ENCODE peak calls at places on chromosomes 4 and X, in six cellular contexts. G is endothelial cell of umbilical vein, C is breast epithelium, O is right lobe of liver, M is sigmoid colon, T is Peyer's patch. L is an unnamed sample. For H3K4me1, the result is how much of the 10 kb centered on the place peaks cover.

GRCh38 chr4:41859106-41859505 is 76.1 kb upstream of the TMEM33 start:
- DNase-seq in G (no peak), C (no peak), O (no peak), M (no peak), T (no peak), L (no peak)

GRCh38 chr4:120158860-120159259 is 92.2 kb upstream of the MAD2L1 start:
- DNase-seq in G (no peak), C (no peak), O (no peak), M (no peak), T (no peak), L (no peak)

GRCh38 chr4:48237996-48238645 is 31.5 kb downstream of the TEC start:
- DNase-seq in G (peak), C (no peak), O (no peak), M (no peak), T (no peak), L (no peak)

GRCh38 chr4:144204431-144204830 is 63.9 kb upstream of the GYPA start:
- DNase-seq in G (no peak), C (no peak), O (no peak), M (no peak), T (no peak), L (no peak)

GRCh38 chrX:135536883-135537282 is 16.4 kb downstream of the INTS6L start:
- DNase-seq in G (no peak), C (no peak), O (no peak), M (no peak), T (no peak), L (no peak)

GRCh38 chr4:82123934-82124333 is 249.9 kb downstream of the HNRNPD start:
- DNase-seq in G (no peak), C (no peak), O (no peak), M (no peak), T (no peak), L (no peak)

GRCh38 chr4:35725131-35725530 is 519.2 kb downstream of the ARAP2 start:
- DNase-seq in G (no peak), C (no peak), O (no peak), M (no peak), T (no peak), L (no peak)

GRCh38 chr4:36244257-36245084 is at the start of gene ARAP2:
- DNase-seq in G (no peak), C (peak), O (peak), M (peak), T (peak), L (peak)

GRCh38 chr4:2943364-2944090 is 19.7 kb downstream of the NOP14 start:
- DNase-seq in G (no peak), C (no peak), O (peak), M (no peak), T (no peak), L (no peak)

GRCh38 chr4:105808459-105809041 is 86.7 kb upstream of the NPNT start:
- DNase-seq in G (no peak), C (no peak), O (no peak), M (no peak), T (no peak), L (no peak)

GRCh38 chr4:76801621-76802545 is 96.1 kb downstream of the SOWAHB start:
- DNase-seq in G (no peak), C (no peak), O (peak), M (no peak), T (no peak), L (no peak)

GRCh38 chrX:42195506-42195905 is 272.2 kb upstream of the CASK start:
- DNase-seq in G (no peak), C (no peak), O (no peak), M (no peak), T (no peak), L (no peak)

GRCh38 chr4:11497212-11497806 is 68.6 kb upstream of the HS3ST1 start:
- DNase-seq in G (no peak), C (no peak), O (no peak), M (no peak), T (no peak), L (no peak)

GRCh38 chr4:57182132-57182874 is 72.1 kb upstream of the IGFBP7 start:
- DNase-seq in G (peak), C (no peak), O (no peak), M (no peak), T (no peak), L (no peak)

GRCh38 chrX:84737471-84737871 is 235.2 kb upstream of the HDX start:
- DNase-seq in G (no peak), C (no peak), O (no peak), M (no peak), T (no peak), L (no peak)

GRCh38 chrX:38342853-38343778 is 9.3 kb upstream of the OTC start:
- DNase-seq in G (no peak), C (no peak), O (no peak), M (no peak), T (no peak), L (no peak)

GRCh38 chrX:39960219-39960618 is 137.5 kb downstream of the BCOR start:
- DNase-seq in G (no peak), C (no peak), O (peak), M (no peak), T (no peak), L (peak)

GRCh38 chr4:10107111-10108091 is 9.2 kb downstream of the WDR1 start:
- DNase-seq in G (no peak), C (no peak), O (no peak), M (peak), T (no peak), L (no peak)

GRCh38 chr4:80184053-80184790 is 13.1 kb upstream of the PRDM8 start:
- DNase-seq in G (peak), C (peak), O (peak), M (peak), T (peak), L (peak)

GRCh38 chr4:41359069-41359769 is 102.5 kb downstream of the UCHL1 start:
- DNase-seq in G (no peak), C (no peak), O (peak), M (no peak), T (no peak), L (no peak)

GRCh38 chrX:20740443-20740842 is 473.7 kb upstream of the RPS6KA3 start:
- DNase-seq in G (no peak), C (no peak), O (no peak), M (no peak), T (no peak), L (no peak)

GRCh38 chrX:153439977-153440376 is 5.9 kb downstream of the TREX2 start:
- DNase-seq in G (no peak), C (no peak), O (no peak), M (no peak), T (no peak), L (no peak)

GRCh38 chr4:35125995-35126712 is 1118.2 kb downstream of the ARAP2 start:
- DNase-seq in G (no peak), C (no peak), O (peak), M (no peak), T (no peak), L (no peak)

GRCh38 chr4:93384897-93385296 is 443.7 kb upstream of the ATOH1 start:
- DNase-seq in G (peak), C (no peak), O (no peak), M (no peak), T (no peak), L (no peak)

GRCh38 chrX:24242649-24243556 is 71.0 kb downstream of the SUPT20HL2 start:
- DNase-seq in G (no peak), C (peak), O (peak), M (peak), T (no peak), L (peak)

GRCh38 chr4:183447646-183448045 is 3.2 kb downstream of the CDKN2AIP start:
- DNase-seq in G (no peak), C (no peak), O (no peak), M (no peak), T (no peak), L (no peak)

GRCh38 chr4:186039697-186040096 is 29.3 kb upstream of the TLR3 start:
- DNase-seq in G (no peak), C (no peak), O (no peak), M (peak), T (no peak), L (no peak)

GRCh38 chr4:157012781-157013180 is 41.2 kb upstream of the PDGFC start:
- DNase-seq in G (no peak), C (no peak), O (no peak), M (no peak), T (no peak), L (no peak)

GRCh38 chr4:4671774-4672349 is 130.0 kb upstream of the STX18 start:
- DNase-seq in G (no peak), C (no peak), O (no peak), M (no peak), T (no peak), L (no peak)

GRCh38 chr4:60201052-60201673 is 999.0 kb upstream of the ADGRL3 start:
- DNase-seq in G (peak), C (no peak), O (peak), M (no peak), T (peak), L (peak)

GRCh38 chr4:30370105-30370504 is 350.1 kb upstream of the PCDH7 start:
- DNase-seq in G (no peak), C (no peak), O (no peak), M (no peak), T (no peak), L (no peak)

GRCh38 chr4:187865914-187866313 is 129.7 kb upstream of the ZFP42 start:
- DNase-seq in G (no peak), C (no peak), O (no peak), M (no peak), T (no peak), L (no peak)

GRCh38 chr4:71487324-71487677 is 148.5 kb downstream of the SLC4A4 start:
- DNase-seq in G (no peak), C (no peak), O (no peak), M (no peak), T (no peak), L (no peak)

GRCh38 chrX:71941771-71942170 is 31.1 kb downstream of the NHSL2 start:
- DNase-seq in G (no peak), C (no peak), O (no peak), M (peak), T (no peak), L (no peak)

GRCh38 chr4:183111452-183111885 is 12.4 kb downstream of the WWC2 start:
- DNase-seq in G (no peak), C (no peak), O (no peak), M (no peak), T (no peak), L (no peak)

GRCh38 chr4:176425035-176425434 is 105.3 kb downstream of the SPCS3 start:
- DNase-seq in G (no peak), C (no peak), O (no peak), M (no peak), T (no peak), L (no peak)

DNA sequence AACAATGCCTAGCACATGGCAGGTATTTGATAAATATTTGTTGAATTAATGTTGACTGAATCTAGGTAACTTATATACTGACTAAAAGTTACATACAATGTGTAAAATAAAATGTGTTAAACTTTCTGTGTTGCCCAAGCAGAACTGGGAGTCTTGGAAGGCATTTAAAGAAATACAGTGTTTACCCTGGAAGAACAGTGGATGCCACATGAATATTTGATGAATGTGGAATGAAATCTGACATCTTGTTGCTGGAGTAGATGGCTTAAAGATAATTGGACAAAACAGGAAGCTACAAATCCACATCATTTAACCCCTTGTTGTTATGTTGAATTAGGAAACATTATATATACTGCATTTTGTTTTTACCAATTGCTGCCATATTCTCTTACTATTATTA is 39.9 kb upstream of the SCOC start:
- DNase-seq in G (no peak), C (no peak), O (no peak), M (no peak), T (no peak), L (no peak)
- TF ChIP-seq POLR2A in G (no peak), C (no peak), O (no peak), M (no peak), T (no peak), L (no peak)

GRCh38 chr4:26201119-26201518 is 119.7 kb upstream of the RBPJ start:
- DNase-seq in G (no peak), C (no peak), O (no peak), M (no peak), T (no peak), L (no peak)
- H3K4me1 ChIP-seq in G (under half), C (under half), O (under half), M (under half), T (under half), L (under half)

DNA sequence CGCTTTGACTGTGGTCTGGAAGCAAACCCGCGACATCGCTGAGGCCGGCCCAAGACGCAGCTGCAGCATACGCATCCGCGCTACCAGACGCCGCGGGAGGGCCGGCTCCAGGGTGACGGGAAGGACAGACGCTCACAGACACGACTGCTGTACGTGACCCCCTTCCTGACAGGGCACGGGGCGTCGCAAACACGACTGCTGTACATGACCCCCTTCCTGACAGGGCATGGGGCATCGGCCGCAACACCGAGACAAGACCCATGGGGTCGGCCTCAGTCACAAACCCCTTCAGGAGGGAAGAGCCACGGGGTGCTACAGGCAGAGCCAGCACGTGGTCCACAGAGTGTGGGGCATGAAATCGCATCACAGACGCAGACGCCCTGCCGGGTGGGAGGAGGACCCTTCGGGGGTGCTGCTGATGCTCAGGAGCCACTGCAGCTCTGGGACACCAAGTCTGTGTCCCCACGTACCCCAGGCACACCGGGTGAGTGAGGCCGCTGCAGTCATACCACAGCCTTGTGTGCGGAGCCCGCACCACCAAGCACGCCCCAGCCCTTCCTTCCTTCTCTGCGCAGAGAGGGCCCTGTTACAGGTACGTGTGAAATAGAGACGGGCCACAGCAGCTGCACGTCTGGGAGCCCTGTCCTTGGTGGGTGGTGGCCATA is 38.7 kb upstream of the CPLX1 start:
- DNase-seq in G (no peak), C (no peak), O (peak), M (no peak), T (no peak), L (no peak)
- TF ChIP-seq POLR2A in G (no peak), C (no peak), O (no peak), M (no peak), T (no peak), L (no peak)

GRCh38 chr4:119041951-119042560 is 93.6 kb upstream of the MYOZ2 start:
- DNase-seq in G (peak), C (no peak), O (no peak), M (peak), T (no peak), L (peak)
- H3K4me1 ChIP-seq in G (under half), C (under half), O (under half), M (half or more), T (under half), L (under half)

DNA sequence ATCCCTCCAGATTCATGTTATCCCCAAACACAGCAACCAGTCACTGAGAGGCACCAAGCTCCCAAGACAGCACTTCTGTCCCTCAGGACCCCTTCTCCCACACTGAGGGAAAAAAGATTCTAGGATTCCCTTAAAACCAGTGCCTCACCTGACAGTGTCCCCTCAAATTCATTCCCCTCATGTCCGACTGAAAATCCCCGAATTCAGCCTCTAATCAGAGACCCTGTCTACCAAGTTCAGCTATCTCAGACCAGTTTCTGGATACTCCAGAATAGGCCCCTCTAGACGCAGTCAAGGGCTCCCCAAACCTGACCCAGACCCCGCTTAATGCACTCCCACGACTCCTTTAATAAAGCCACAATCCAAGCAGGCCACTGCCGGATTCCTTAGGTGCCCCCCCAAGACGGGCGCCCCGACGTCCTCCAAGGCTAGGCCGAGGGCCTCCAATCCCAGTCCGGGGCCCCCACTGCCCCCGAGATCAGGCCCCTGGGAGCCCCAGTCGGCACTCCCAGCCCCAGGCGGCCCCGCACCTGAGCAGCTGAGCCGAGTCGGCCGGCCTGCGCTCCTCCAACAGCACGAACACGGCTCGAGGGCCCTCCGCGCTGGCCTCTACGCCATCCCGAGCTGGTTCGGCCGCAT is 457 bp downstream of the TFE3 start:
- DNase-seq in G (no peak), C (no peak), O (no peak), M (no peak), T (no peak), L (no peak)
- TF ChIP-seq POLR2A in G (no peak), C (no peak), O (no peak), M (no peak), T (no peak), L (no peak)

GRCh38 chr4:6778435-6778834 is 4.1 kb upstream of the KIAA0232 start:
- DNase-seq in G (no peak), C (no peak), O (no peak), M (no peak), T (no peak), L (no peak)
- H3K4me1 ChIP-seq in G (under half), C (under half), O (under half), M (under half), T (under half), L (under half)

GRCh38 chr4:94523033-94523590 is 71.4 kb downstream of the PDLIM5 start:
- DNase-seq in G (no peak), C (no peak), O (no peak), M (no peak), T (no peak), L (no peak)

GRCh38 chr4:94519019-94519418 is 67.3 kb downstream of the PDLIM5 start:
- DNase-seq in G (no peak), C (no peak), O (no peak), M (no peak), T (no peak), L (no peak)

GRCh38 chr4:94516999-94517398 is 65.3 kb downstream of the PDLIM5 start:
- DNase-seq in G (no peak), C (no peak), O (no peak), M (no peak), T (no peak), L (no peak)

GRCh38 chr4:94517492-94517891 is 65.8 kb downstream of the PDLIM5 start:
- DNase-seq in G (peak), C (no peak), O (no peak), M (no peak), T (no peak), L (no peak)

GRCh38 chr4:94519925-94520789 is 68.4 kb downstream of the PDLIM5 start:
- DNase-seq in G (peak), C (no peak), O (no peak), M (no peak), T (no peak), L (no peak)
- TF ChIP-seq POLR2A in G (no peak), C (no peak), O (no peak), M (no peak), T (no peak), L (no peak)

GRCh38 chrX:107675823-107676555 is 47.7 kb downstream of the PRPS1 start:
- DNase-seq in G (no peak), C (no peak), O (no peak), M (peak), T (no peak), L (no peak)
- H3K4me1 ChIP-seq in G (under half), C (under half), O (under half), M (under half), T (under half), L (under half)

GRCh38 chr4:140047017-140047640 is 106.9 kb downstream of the MAML3 start:
- DNase-seq in G (peak), C (peak), O (no peak), M (no peak), T (no peak), L (peak)

GRCh38 chr4:140049924-140050681 is 103.9 kb downstream of the MAML3 start:
- DNase-seq in G (peak), C (no peak), O (no peak), M (no peak), T (no peak), L (no peak)

GRCh38 chr4:140047781-140048180 is 106.2 kb downstream of the MAML3 start:
- DNase-seq in G (peak), C (no peak), O (no peak), M (no peak), T (no peak), L (no peak)

GRCh38 chr4:140048419-140049022 is 105.5 kb downstream of the MAML3 start:
- DNase-seq in G (peak), C (no peak), O (no peak), M (no peak), T (no peak), L (no peak)

DNA sequence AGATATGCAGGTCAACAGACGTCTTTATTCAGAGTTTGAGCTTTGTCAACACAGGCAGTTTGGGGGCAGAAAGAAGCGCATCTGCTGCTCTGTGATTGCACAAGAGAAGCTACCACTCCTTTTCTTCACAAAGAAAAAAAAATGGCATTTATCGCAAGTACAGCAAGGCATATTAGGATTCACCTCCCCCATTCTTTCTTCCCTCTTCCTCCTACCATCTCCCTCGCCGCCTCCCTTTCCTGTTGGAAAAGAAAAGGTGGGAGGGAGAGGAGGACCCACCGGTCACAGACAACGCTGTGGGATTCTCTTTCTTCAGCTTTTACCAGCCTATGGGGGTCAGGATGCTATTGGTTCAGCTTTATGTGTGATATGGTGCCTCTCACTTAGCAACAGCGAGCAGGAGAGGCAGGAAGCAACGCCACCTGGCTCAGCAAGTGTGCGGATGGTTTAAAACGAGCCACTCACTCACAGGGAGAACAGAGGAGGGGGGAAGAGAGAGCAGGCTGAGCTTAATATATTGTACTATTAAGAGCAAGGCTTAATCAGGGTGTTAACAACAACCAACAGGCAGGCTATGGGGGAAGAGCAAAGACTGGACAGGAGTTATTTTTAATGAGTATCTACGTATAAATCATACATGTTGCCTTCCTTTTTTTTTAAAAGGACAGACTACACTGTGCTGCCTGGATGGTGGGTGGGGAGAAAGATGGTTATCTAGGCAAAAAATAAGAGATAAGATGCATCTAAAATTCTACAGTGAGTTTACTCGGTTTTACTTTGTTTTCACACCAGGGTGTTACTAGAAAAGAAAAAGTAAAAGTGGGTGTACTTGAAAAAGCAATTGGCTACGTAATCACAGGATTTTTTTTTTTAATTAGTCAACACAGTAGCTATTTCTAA is 104.7 kb downstream of the MAML3 start:
- DNase-seq in G (peak), C (peak), O (peak), M (peak), T (peak), L (peak)
- TF ChIP-seq POLR2A in G (peak), C (no peak), O (no peak), M (no peak), T (no peak), L (no peak)